ENCODE peak calls at places on chromosomes 2 and 18, in nine cellular contexts. Z is progenitor cell of endocrine pancreas, V is fibroblast of villous mesenchyme, M is cardiac fibroblast, T is AG10803, H is chondrocyte, A is psoas muscle, O is mammary epithelial cell, U is fibroblast of pulmonary artery. I is an unnamed sample.

GRCh38 chr2:75525434-75526308 is 35.1 kb downstream of the EVA1A start:
- DNase-seq in Z (no peak), V (no peak), M (no peak), T (peak; percentile 56), H (no peak), A (no peak), O (peak; percentile 83), U (no peak), I (no peak)

GRCh38 chr2:203867561-203868200 is at the start of gene CTLA4:
- DNase-seq in Z (no peak), V (no peak), M (no peak), T (no peak), H (no peak), A (no peak), O (no peak), U (no peak), I (no peak)

GRCh38 chr2:15177103-15177502 is 384.0 kb downstream of the NBAS start:
- DNase-seq in Z (no peak), V (no peak), M (no peak), T (no peak), H (no peak), A (no peak), O (peak; percentile 85), U (peak; percentile 5), I (no peak)

GRCh38 chr2:85712849-85713612 is 18.9 kb downstream of the GNLY start:
- DNase-seq in Z (no peak), V (peak; percentile 73), M (peak; percentile 89), T (peak; percentile 38), H (no peak), A (peak; percentile 85), O (peak; percentile 69), U (peak; percentile 85), I (no peak)

GRCh38 chr2:9215680-9216079 is 9.1 kb downstream of the ASAP2 start:
- DNase-seq in Z (no peak), V (no peak), M (no peak), T (no peak), H (no peak), A (no peak), O (no peak), U (no peak), I (no peak)

GRCh38 chr2:58976374-58977055 is 735.4 kb upstream of the FANCL start:
- DNase-seq in Z (no peak), V (no peak), M (no peak), T (no peak), H (no peak), A (no peak), O (no peak), U (no peak), I (no peak)

GRCh38 chr2:48399828-48400552 is 130.0 kb upstream of the STON1 start:
- DNase-seq in Z (no peak), V (no peak), M (no peak), T (no peak), H (no peak), A (no peak), O (no peak), U (no peak), I (no peak)

GRCh38 chr2:70888389-70888924 is 47.2 kb upstream of the ATP6V1B1 start:
- DNase-seq in Z (no peak), V (no peak), M (no peak), T (no peak), H (no peak), A (no peak), O (no peak), U (no peak), I (no peak)

GRCh38 chr2:21270658-21271057 is 146.9 kb downstream of the TDRD15 start:
- DNase-seq in Z (no peak), V (peak; percentile 4), M (no peak), T (no peak), H (no peak), A (peak; percentile 60), O (no peak), U (no peak), I (no peak)

GRCh38 chr2:219430633-219431615 is 3.7 kb upstream of the SPEG start:
- DNase-seq in Z (no peak), V (peak; percentile 42), M (peak; percentile 67), T (peak; percentile 48), H (peak; percentile 22), A (peak; percentile 92), O (peak; percentile 41), U (peak; percentile 56), I (no peak)
- TF ChIP-seq CTCF in Z (peak; percentile 11), V (peak; percentile 17), M (peak; percentile 20), T (peak; percentile 46), H (peak; percentile 77), A (peak; percentile 20), O (peak; percentile 24), U (peak; percentile 18), I (no peak)

DNA sequence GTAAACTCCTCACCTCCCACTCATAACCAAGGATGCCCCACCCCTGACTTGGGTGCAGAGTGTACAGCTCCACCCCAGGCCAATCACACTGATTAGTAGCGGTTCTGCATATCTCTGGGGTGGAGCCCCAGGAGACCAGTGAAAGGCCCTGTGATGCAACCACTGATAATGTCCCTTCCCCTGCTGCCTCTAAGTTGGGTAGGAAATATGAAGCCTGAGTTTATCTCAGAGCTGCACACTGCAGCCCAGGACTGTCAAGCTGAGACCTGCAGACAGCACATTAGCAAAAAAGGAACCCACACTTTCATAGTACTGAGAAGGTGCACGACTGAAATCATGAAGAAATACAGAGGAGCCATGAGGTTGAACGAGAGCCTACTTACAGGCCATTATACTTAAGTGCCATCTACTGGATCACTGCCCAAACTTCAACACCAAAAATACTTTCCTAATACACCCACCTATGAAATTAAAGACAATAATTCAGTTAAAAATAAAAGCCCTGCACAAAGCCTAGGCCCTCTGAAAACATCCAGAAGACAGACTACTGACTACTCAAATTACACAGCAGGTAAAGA is 455.4 kb upstream of the LRRTM4 start:
- DNase-seq in Z (no peak), V (no peak), M (no peak), T (no peak), H (no peak), A (no peak), O (no peak), U (no peak), I (no peak)
- TF ChIP-seq CTCF in Z (peak; percentile 33), V (no peak), M (no peak), T (no peak), H (no peak), A (no peak), O (no peak), U (no peak), I (no peak)

GRCh38 chr18:58391932-58392331 is 237.0 kb downstream of the ALPK2 start:
- DNase-seq in Z (no peak), V (no peak), M (no peak), T (peak; percentile 6), H (no peak), A (no peak), O (no peak), U (no peak), I (no peak)
- TF ChIP-seq CTCF in Z (no peak), V (no peak), M (no peak), T (peak; percentile 2), H (no peak), A (no peak), O (no peak), U (no peak), I (no peak)

GRCh38 chr2:236818281-236819045 is 248.8 kb downstream of the ACKR3 start:
- DNase-seq in Z (no peak), V (no peak), M (no peak), T (no peak), H (no peak), A (no peak), O (no peak), U (no peak), I (no peak)

GRCh38 chr2:236820763-236821344 is 251.2 kb downstream of the ACKR3 start:
- DNase-seq in Z (no peak), V (no peak), M (no peak), T (no peak), H (no peak), A (no peak), O (no peak), U (no peak), I (no peak)

GRCh38 chr2:236815746-236816145 is 246.1 kb downstream of the ACKR3 start:
- DNase-seq in Z (no peak), V (no peak), M (no peak), T (no peak), H (no peak), A (no peak), O (no peak), U (no peak), I (no peak)

GRCh38 chr2:236816197-236817170 is 246.9 kb downstream of the ACKR3 start:
- DNase-seq in Z (no peak), V (no peak), M (no peak), T (no peak), H (no peak), A (no peak), O (no peak), U (no peak), I (no peak)

DNA sequence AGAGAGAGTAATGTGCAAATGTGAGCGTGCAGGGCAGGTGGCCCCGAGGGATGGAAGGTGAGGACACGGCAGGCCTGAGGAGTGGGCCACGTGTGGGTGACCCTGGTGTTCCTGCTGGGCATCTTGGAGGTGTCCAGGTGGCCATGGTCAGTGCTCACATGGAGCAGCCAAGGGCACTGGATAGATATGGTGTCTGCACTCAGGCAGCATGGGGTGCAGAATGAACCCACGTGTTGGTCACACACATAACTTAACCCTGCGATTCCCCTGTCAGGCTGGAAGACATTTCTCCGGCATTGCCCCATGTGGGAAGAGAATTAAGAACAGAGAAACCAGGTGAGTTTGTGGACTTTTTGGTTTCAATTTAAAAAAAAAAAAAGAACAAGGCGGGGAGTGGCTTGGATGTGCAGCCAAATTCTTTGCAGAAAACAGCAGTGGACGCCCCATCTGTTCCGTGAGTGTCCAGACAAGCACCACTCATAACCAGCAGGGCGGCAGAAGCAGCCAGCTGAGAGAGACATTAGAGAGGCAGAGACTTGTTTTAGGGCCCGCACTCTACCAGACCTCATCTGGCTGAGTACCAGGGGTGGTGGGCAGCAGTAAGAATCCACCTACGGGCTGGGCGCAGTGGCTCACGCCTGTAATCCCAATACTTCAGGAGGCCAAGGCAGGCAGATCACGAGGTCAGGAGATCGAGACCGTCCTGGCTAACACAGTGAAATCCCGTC is 249.8 kb downstream of the ACKR3 start:
- DNase-seq in Z (no peak), V (no peak), M (no peak), T (no peak), H (no peak), A (no peak), O (no peak), U (no peak), I (no peak)
- TF ChIP-seq CTCF in Z (no peak), V (no peak), M (no peak), T (no peak), H (no peak), A (no peak), O (no peak), U (no peak), I (no peak)

DNA sequence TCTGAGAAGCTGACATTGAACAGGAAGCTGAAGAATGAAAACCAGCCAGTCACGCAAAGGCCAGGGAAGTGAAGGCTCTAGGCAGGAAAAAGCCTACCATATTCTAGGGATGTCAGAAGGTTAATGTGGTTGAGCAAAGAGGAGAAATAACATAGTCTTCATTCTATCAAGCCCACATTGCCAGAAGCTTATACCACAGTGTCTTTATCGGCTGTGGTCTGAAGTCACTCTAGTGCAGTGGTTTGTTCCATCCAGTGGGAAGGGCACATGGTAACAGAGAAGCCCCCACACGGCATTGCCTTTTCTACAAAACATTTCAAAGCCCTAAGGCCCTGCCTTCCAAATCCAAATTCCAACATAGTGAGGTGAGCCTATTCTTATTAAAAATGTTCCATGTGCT is 311.3 kb downstream of the TNS1 start:
- DNase-seq in Z (no peak), V (no peak), M (no peak), T (no peak), H (no peak), A (no peak), O (no peak), U (no peak), I (no peak)
- TF ChIP-seq CTCF in Z (no peak), V (no peak), M (no peak), T (no peak), H (no peak), A (no peak), O (no peak), U (no peak), I (no peak)

I was measured in glutamatergic neuron.